ENCODE peak calls at places on chromosome 20, in nine cellular contexts. E, G, K, X, L, Z, J, S and M are unnamed samples. For H3K9me3 and H3K4me1, the result is how much of the 10 kb centered on the place peaks cover.

GRCh38 chr20:33010133-33010504 is 2.6 kb downstream of the BPIFB2 start:
- DNase-seq in E (no peak), G (no peak), K (no peak), X (no peak), L (no peak), Z (no peak), J (no peak), S (no peak), M (no peak)

GRCh38 chr20:63947638-63948456 is 8.4 kb downstream of the UCKL1 start:
- DNase-seq in E (no peak), G (no peak), K (peak), X (no peak), L (peak), Z (no peak), J (no peak), S (no peak), M (peak)

GRCh38 chr20:31837896-31838397 is 7.5 kb downstream of the FOXS1 start:
- DNase-seq in E (no peak), G (no peak), K (no peak), X (peak), L (no peak), Z (no peak), J (no peak), S (peak), M (peak)

GRCh38 chr20:57256908-57257307 is 9.5 kb downstream of the BMP7 start:
- DNase-seq in E (no peak), G (no peak), K (no peak), X (no peak), L (no peak), Z (no peak), J (no peak), S (no peak), M (no peak)

GRCh38 chr20:47318027-47318595 is 38.4 kb downstream of the ZMYND8 start:
- DNase-seq in E (peak), G (peak), K (peak), X (peak), L (no peak), Z (peak), J (no peak), S (no peak), M (peak)

GRCh38 chr20:34582911-34583310 is 24.4 kb downstream of the MAP1LC3A start:
- DNase-seq in E (peak), G (no peak), K (no peak), X (no peak), L (no peak), Z (no peak), J (no peak), S (no peak), M (no peak)

GRCh38 chr20:17626217-17627007 is 55.6 kb downstream of the RRBP1 start:
- DNase-seq in E (no peak), G (no peak), K (peak), X (no peak), L (no peak), Z (no peak), J (no peak), S (no peak), M (peak)

GRCh38 chr20:48234951-48235350 is 449.7 kb upstream of the SULF2 start:
- DNase-seq in E (no peak), G (no peak), K (no peak), X (no peak), L (no peak), Z (no peak), J (no peak), S (no peak), M (peak)

GRCh38 chr20:58664883-58665282 is 13.8 kb downstream of the STX16 start:
- DNase-seq in E (no peak), G (no peak), K (no peak), X (no peak), L (no peak), Z (peak), J (no peak), S (no peak), M (no peak)

GRCh38 chr20:38172344-38172743 is 7.3 kb upstream of the TGM2 start:
- DNase-seq in E (peak), G (no peak), K (no peak), X (peak), L (no peak), Z (no peak), J (no peak), S (no peak), M (peak)

GRCh38 chr20:51382986-51383821 is 159.3 kb downstream of the NFATC2 start:
- DNase-seq in E (no peak), G (peak), K (no peak), X (no peak), L (peak), Z (no peak), J (no peak), S (no peak), M (peak)

GRCh38 chr20:13288357-13288756 is 67.3 kb downstream of the ISM1 start:
- DNase-seq in E (peak), G (no peak), K (no peak), X (no peak), L (peak), Z (no peak), J (peak), S (no peak), M (no peak)

GRCh38 chr20:38156888-38157634 is 8.0 kb downstream of the TGM2 start:
- DNase-seq in E (no peak), G (no peak), K (no peak), X (no peak), L (no peak), Z (no peak), J (no peak), S (peak), M (peak)

GRCh38 chr20:49701313-49701731 is 12.4 kb downstream of the B4GALT5 start:
- DNase-seq in E (no peak), G (no peak), K (no peak), X (peak), L (no peak), Z (no peak), J (peak), S (no peak), M (no peak)

GRCh38 chr20:8223096-8223870 is 91.2 kb downstream of the PLCB1 start:
- DNase-seq in E (peak), G (no peak), K (no peak), X (peak), L (no peak), Z (no peak), J (no peak), S (no peak), M (no peak)

GRCh38 chr20:58231678-58232077 is 3.2 kb upstream of the ANKRD60 start:
- DNase-seq in E (peak), G (no peak), K (no peak), X (peak), L (no peak), Z (no peak), J (peak), S (no peak), M (no peak)

GRCh38 chr20:8232332-8232731 is 100.3 kb downstream of the PLCB1 start:
- DNase-seq in E (no peak), G (no peak), K (no peak), X (no peak), L (no peak), Z (no peak), J (no peak), S (no peak), M (no peak)

GRCh38 chr20:51554538-51555165 is 12.1 kb upstream of the NFATC2 start:
- DNase-seq in E (no peak), G (no peak), K (no peak), X (no peak), L (no peak), Z (no peak), J (no peak), S (no peak), M (no peak)

GRCh38 chr20:26209171-26209941 is 512.7 kb upstream of the ZNF337 start:
- DNase-seq in E (no peak), G (no peak), K (no peak), X (no peak), L (peak), Z (peak), J (peak), S (no peak), M (peak)

GRCh38 chr20:59462249-59462648 is 142.1 kb upstream of the PHACTR3 start:
- DNase-seq in E (no peak), G (no peak), K (no peak), X (no peak), L (no peak), Z (no peak), J (no peak), S (no peak), M (no peak)

GRCh38 chr20:48831702-48832422 is 4.1 kb upstream of the PREX1 start:
- DNase-seq in E (no peak), G (peak), K (no peak), X (peak), L (no peak), Z (no peak), J (no peak), S (peak), M (peak)

GRCh38 chr20:34231634-34232033 is 9.6 kb upstream of the ASIP start:
- DNase-seq in E (no peak), G (no peak), K (no peak), X (no peak), L (no peak), Z (no peak), J (no peak), S (no peak), M (no peak)

GRCh38 chr20:32763202-32763999 is 1.2 kb downstream of the DNMT3B start:
- DNase-seq in E (no peak), G (no peak), K (no peak), X (no peak), L (peak), Z (no peak), J (peak), S (peak), M (no peak)

GRCh38 chr20:46311039-46311650 is 2.8 kb upstream of the CDH22 start:
- DNase-seq in E (peak), G (no peak), K (no peak), X (peak), L (no peak), Z (no peak), J (no peak), S (no peak), M (no peak)

GRCh38 chr20:33113387-33113908 is 34.0 kb downstream of the BPIFB4 start:
- DNase-seq in E (no peak), G (no peak), K (no peak), X (no peak), L (no peak), Z (no peak), J (no peak), S (no peak), M (no peak)

GRCh38 chr20:52410182-52410647 is 218.6 kb upstream of the ZFP64 start:
- DNase-seq in E (no peak), G (no peak), K (no peak), X (no peak), L (no peak), Z (no peak), J (peak), S (no peak), M (no peak)

GRCh38 chr20:38127920-38128528 is 37.0 kb downstream of the TGM2 start:
- DNase-seq in E (no peak), G (no peak), K (no peak), X (no peak), L (no peak), Z (no peak), J (no peak), S (no peak), M (peak)

GRCh38 chr20:38153011-38153329 is 12.1 kb downstream of the TGM2 start:
- DNase-seq in E (no peak), G (no peak), K (no peak), X (peak), L (no peak), Z (no peak), J (no peak), S (no peak), M (no peak)

GRCh38 chr20:57361517-57361916 is 10.5 kb downstream of the RAE1 start:
- DNase-seq in E (no peak), G (no peak), K (no peak), X (no peak), L (no peak), Z (no peak), J (no peak), S (no peak), M (no peak)

GRCh38 chr20:57787151-57787968 is 77.5 kb upstream of the PMEPA1 start:
- DNase-seq in E (no peak), G (no peak), K (no peak), X (no peak), L (no peak), Z (no peak), J (no peak), S (no peak), M (peak)

GRCh38 chr20:5731753-5732366 is 18.3 kb upstream of the SHLD1 start:
- DNase-seq in E (no peak), G (no peak), K (no peak), X (no peak), L (no peak), Z (no peak), J (no peak), S (no peak), M (no peak)

GRCh38 chr20:51661609-51662178 is 106.5 kb downstream of the ATP9A start:
- DNase-seq in E (peak), G (no peak), K (no peak), X (peak), L (no peak), Z (no peak), J (no peak), S (no peak), M (no peak)

GRCh38 chr20:35714127-35714526 is 14.9 kb downstream of the ROMO1 start:
- DNase-seq in E (no peak), G (no peak), K (no peak), X (no peak), L (no peak), Z (no peak), J (no peak), S (no peak), M (no peak)

GRCh38 chr20:35991142-35991771 is 22.9 kb downstream of the CNBD2 start:
- DNase-seq in E (peak), G (peak), K (no peak), X (peak), L (no peak), Z (no peak), J (peak), S (peak), M (no peak)

GRCh38 chr20:58554541-58554940 is 39.3 kb upstream of the APCDD1L start:
- DNase-seq in E (no peak), G (no peak), K (no peak), X (no peak), L (no peak), Z (no peak), J (no peak), S (no peak), M (peak)

DNA sequence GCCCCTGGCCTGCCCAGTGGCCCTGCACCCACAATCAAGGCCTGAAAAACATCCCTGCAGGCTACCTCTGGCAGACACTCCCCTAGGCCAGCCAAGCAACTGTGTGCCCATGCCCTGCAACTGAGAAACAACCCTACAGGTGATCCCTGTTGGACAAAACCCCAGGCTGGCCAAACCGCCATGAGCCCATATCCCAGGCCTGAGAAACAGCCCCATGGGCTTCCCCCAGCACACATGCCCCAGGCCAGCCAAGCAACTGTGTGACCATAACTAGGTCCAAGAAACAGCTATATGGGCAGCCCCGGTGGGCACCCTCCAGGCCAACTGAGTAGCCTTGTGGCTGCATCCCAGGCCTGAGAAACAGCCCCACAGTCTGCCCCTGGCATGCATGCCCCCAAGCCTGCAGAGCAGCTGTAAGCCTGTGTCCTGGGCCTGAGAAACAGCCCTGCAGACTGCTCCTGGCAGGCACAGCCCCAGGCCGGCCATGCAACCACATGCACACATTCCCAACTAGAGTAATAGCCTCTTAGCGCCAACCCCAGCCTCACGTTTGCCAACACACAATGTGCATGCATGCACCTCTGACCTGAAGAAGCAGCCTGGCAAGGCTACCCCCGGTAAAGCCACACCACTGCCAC is 41.0 kb upstream of the SRSF6 start:
- DNase-seq in E (no peak), G (no peak), K (no peak), X (no peak), L (peak), Z (no peak), J (no peak), S (no peak), M (no peak)
- H3K9me3 ChIP-seq in E (under half), G (under half), K (under half), X (under half), L (under half), Z (under half), J (under half), S (under half), M (under half)

GRCh38 chr20:11582073-11582472 is 335.6 kb upstream of the BTBD3 start:
- DNase-seq in E (no peak), G (no peak), K (no peak), X (no peak), L (no peak), Z (no peak), J (no peak), S (no peak), M (no peak)
- TF ChIP-seq EP300 in E (no peak), G (no peak), K (no peak), X (no peak), L (no peak), Z (no peak), J (no peak), S (no peak), M (no peak)

DNA sequence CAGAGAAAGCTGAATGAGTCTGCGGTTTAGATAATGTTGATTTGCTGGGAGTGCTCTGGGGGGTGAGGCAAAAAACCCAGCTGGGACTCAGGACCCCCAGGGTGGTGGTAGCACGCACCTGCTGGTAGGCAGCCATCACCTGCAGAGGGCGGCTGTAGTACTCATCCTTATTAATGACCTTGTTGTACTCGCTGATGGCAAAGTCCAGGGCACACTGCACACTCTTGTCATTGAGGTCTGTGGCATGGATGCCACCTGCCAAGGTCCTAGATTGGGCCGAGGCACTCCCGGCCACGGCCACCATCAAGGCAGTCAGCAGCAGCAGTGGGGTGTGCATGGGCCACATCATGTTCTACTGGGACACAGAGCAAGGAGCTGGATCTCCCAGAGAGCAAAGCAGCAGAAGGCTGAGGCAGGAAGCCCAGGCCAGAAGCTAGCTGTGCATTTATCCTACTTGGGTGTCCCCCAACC is at the start of gene CST5:
- DNase-seq in E (no peak), G (no peak), K (no peak), X (no peak), L (peak), Z (no peak), J (no peak), S (no peak), M (no peak)
- H3K4me1 ChIP-seq in E (under half), G (under half), K (under half), X (under half), L (under half), Z (under half), J (under half), S (under half), M (under half)

DNA sequence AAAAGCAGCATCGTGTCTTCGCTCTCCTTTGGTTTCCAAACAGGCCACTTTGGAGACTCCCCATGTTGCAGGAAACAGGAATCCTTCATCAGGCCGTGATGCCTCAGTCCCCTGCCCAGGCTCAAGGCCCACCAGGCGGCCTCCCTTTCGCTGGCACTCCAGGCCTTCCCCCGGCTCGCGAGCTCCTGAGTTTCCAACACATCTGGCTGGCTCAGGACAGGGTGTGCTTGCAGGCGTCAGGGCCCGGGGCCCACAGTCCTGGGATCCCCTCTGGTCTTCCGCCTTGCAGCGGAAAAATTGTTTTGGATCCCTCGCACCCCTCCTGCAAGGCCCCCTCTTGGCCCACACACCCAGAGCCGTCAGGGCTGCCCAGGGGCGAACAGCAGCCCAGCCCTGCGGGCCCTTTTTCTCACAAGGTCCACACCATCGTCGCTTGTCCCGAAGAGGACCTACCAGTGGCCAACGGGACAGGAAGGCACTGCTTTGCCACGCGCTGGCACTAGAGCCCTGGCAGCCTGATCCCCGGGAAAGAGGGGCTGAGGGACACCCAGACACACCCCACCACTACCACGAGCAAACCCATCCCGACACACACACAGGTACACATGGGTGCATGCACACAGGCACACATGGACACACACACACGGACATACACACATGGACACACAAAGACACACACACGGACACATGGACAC is 1930.9 kb upstream of the DEFB115 start:
- DNase-seq in E (no peak), G (no peak), K (no peak), X (no peak), L (peak), Z (no peak), J (no peak), S (no peak), M (no peak)
- H3K9me3 ChIP-seq in E (under half), G (under half), K (under half), X (under half), L (under half), Z (half or more), J (under half), S (under half), M (under half)